ENCODE peak calls at places on chromosomes 16 and 17, in eight cellular contexts. One of them, this sample, is unnamed.

GRCh38 chr17:72089453-72089987 is 31.3 kb upstream of the SOX9 start:
- DNase-seq in activated CD8-positive, alpha-beta memory T cell treated with anti-CD3 and anti-CD28 coated beads for 48 hours: no peak
- DNase-seq in heart right ventricle: no peak
- DNase-seq in stimulated activated CD8-positive, alpha-beta memory T cell treated with anti-CD3 and anti-CD28 coated beads, Interleukin-15, amount 100 ng/mL, for 1 hour: no peak
- DNase-seq in H4: no peak
- DNase-seq in NCI-H1436: no peak
- DNase-seq in fibroblast of the conjunctiva: no peak
- DNase-seq in iris pigment epithelial cell: no peak
- DNase-seq in this sample: no peak

GRCh38 chr17:4947411-4948165 is 742 bp downstream of the PFN1 start:
- DNase-seq in activated CD8-positive, alpha-beta memory T cell treated with anti-CD3 and anti-CD28 coated beads for 48 hours: peak
- DNase-seq in heart right ventricle: peak
- DNase-seq in stimulated activated CD8-positive, alpha-beta memory T cell treated with anti-CD3 and anti-CD28 coated beads, Interleukin-15, amount 100 ng/mL, for 1 hour: peak
- DNase-seq in H4: peak
- DNase-seq in NCI-H1436: peak
- DNase-seq in fibroblast of the conjunctiva: no peak
- DNase-seq in iris pigment epithelial cell: peak
- DNase-seq in this sample: peak

GRCh38 chr17:7856081-7856791 is 1.1 kb downstream of the NAA38 start:
- DNase-seq in activated CD8-positive, alpha-beta memory T cell treated with anti-CD3 and anti-CD28 coated beads for 48 hours: no peak
- DNase-seq in heart right ventricle: peak
- DNase-seq in stimulated activated CD8-positive, alpha-beta memory T cell treated with anti-CD3 and anti-CD28 coated beads, Interleukin-15, amount 100 ng/mL, for 1 hour: no peak
- DNase-seq in H4: no peak
- DNase-seq in NCI-H1436: peak
- DNase-seq in fibroblast of the conjunctiva: no peak
- DNase-seq in iris pigment epithelial cell: peak
- DNase-seq in this sample: peak

GRCh38 chr17:57135748-57136342 is 50.8 kb downstream of the AKAP1 start:
- DNase-seq in activated CD8-positive, alpha-beta memory T cell treated with anti-CD3 and anti-CD28 coated beads for 48 hours: no peak
- DNase-seq in heart right ventricle: no peak
- DNase-seq in stimulated activated CD8-positive, alpha-beta memory T cell treated with anti-CD3 and anti-CD28 coated beads, Interleukin-15, amount 100 ng/mL, for 1 hour: no peak
- DNase-seq in H4: no peak
- DNase-seq in NCI-H1436: peak
- DNase-seq in fibroblast of the conjunctiva: no peak
- DNase-seq in iris pigment epithelial cell: no peak
- DNase-seq in this sample: no peak

GRCh38 chr16:88686062-88686438 is 257 bp downstream of the SNAI3 start:
- DNase-seq in activated CD8-positive, alpha-beta memory T cell treated with anti-CD3 and anti-CD28 coated beads for 48 hours: no peak
- DNase-seq in heart right ventricle: peak
- DNase-seq in stimulated activated CD8-positive, alpha-beta memory T cell treated with anti-CD3 and anti-CD28 coated beads, Interleukin-15, amount 100 ng/mL, for 1 hour: no peak
- DNase-seq in H4: no peak
- DNase-seq in NCI-H1436: peak
- DNase-seq in fibroblast of the conjunctiva: no peak
- DNase-seq in iris pigment epithelial cell: no peak
- DNase-seq in this sample: no peak

GRCh38 chr17:76535788-76536510 is 1.6 kb downstream of the CYGB start:
- DNase-seq in activated CD8-positive, alpha-beta memory T cell treated with anti-CD3 and anti-CD28 coated beads for 48 hours: no peak
- DNase-seq in heart right ventricle: no peak
- DNase-seq in stimulated activated CD8-positive, alpha-beta memory T cell treated with anti-CD3 and anti-CD28 coated beads, Interleukin-15, amount 100 ng/mL, for 1 hour: no peak
- DNase-seq in H4: no peak
- DNase-seq in NCI-H1436: no peak
- DNase-seq in fibroblast of the conjunctiva: no peak
- DNase-seq in iris pigment epithelial cell: no peak
- DNase-seq in this sample: no peak

GRCh38 chr17:56499799-56500388 is 93.6 kb upstream of the NOG start:
- DNase-seq in activated CD8-positive, alpha-beta memory T cell treated with anti-CD3 and anti-CD28 coated beads for 48 hours: no peak
- DNase-seq in heart right ventricle: no peak
- DNase-seq in stimulated activated CD8-positive, alpha-beta memory T cell treated with anti-CD3 and anti-CD28 coated beads, Interleukin-15, amount 100 ng/mL, for 1 hour: no peak
- DNase-seq in H4: no peak
- DNase-seq in NCI-H1436: no peak
- DNase-seq in fibroblast of the conjunctiva: peak
- DNase-seq in iris pigment epithelial cell: peak
- DNase-seq in this sample: no peak

GRCh38 chr16:55001931-55002330 is 71.3 kb downstream of the IRX5 start:
- DNase-seq in activated CD8-positive, alpha-beta memory T cell treated with anti-CD3 and anti-CD28 coated beads for 48 hours: no peak
- DNase-seq in heart right ventricle: no peak
- DNase-seq in stimulated activated CD8-positive, alpha-beta memory T cell treated with anti-CD3 and anti-CD28 coated beads, Interleukin-15, amount 100 ng/mL, for 1 hour: no peak
- DNase-seq in H4: no peak
- DNase-seq in NCI-H1436: no peak
- DNase-seq in fibroblast of the conjunctiva: no peak
- DNase-seq in iris pigment epithelial cell: no peak
- DNase-seq in this sample: no peak

GRCh38 chr17:61168506-61168905 is 231.1 kb upstream of the TBX2 start:
- DNase-seq in activated CD8-positive, alpha-beta memory T cell treated with anti-CD3 and anti-CD28 coated beads for 48 hours: no peak
- DNase-seq in heart right ventricle: no peak
- DNase-seq in stimulated activated CD8-positive, alpha-beta memory T cell treated with anti-CD3 and anti-CD28 coated beads, Interleukin-15, amount 100 ng/mL, for 1 hour: no peak
- DNase-seq in H4: no peak
- DNase-seq in NCI-H1436: no peak
- DNase-seq in fibroblast of the conjunctiva: no peak
- DNase-seq in iris pigment epithelial cell: peak
- DNase-seq in this sample: peak

GRCh38 chr16:397736-398332 is 835 bp downstream of the NME4 start:
- DNase-seq in activated CD8-positive, alpha-beta memory T cell treated with anti-CD3 and anti-CD28 coated beads for 48 hours: no peak
- DNase-seq in heart right ventricle: peak
- DNase-seq in stimulated activated CD8-positive, alpha-beta memory T cell treated with anti-CD3 and anti-CD28 coated beads, Interleukin-15, amount 100 ng/mL, for 1 hour: no peak
- DNase-seq in H4: no peak
- DNase-seq in NCI-H1436: no peak
- DNase-seq in fibroblast of the conjunctiva: no peak
- DNase-seq in iris pigment epithelial cell: peak
- DNase-seq in this sample: peak

GRCh38 chr17:33267279-33267790 is 25.8 kb downstream of the ASIC2 start:
- DNase-seq in activated CD8-positive, alpha-beta memory T cell treated with anti-CD3 and anti-CD28 coated beads for 48 hours: no peak
- DNase-seq in heart right ventricle: no peak
- DNase-seq in stimulated activated CD8-positive, alpha-beta memory T cell treated with anti-CD3 and anti-CD28 coated beads, Interleukin-15, amount 100 ng/mL, for 1 hour: no peak
- DNase-seq in H4: peak
- DNase-seq in NCI-H1436: no peak
- DNase-seq in fibroblast of the conjunctiva: peak
- DNase-seq in iris pigment epithelial cell: peak
- DNase-seq in this sample: no peak

GRCh38 chr16:64951681-64952080 is 170.2 kb downstream of the CDH11 start:
- DNase-seq in activated CD8-positive, alpha-beta memory T cell treated with anti-CD3 and anti-CD28 coated beads for 48 hours: no peak
- DNase-seq in heart right ventricle: no peak
- DNase-seq in stimulated activated CD8-positive, alpha-beta memory T cell treated with anti-CD3 and anti-CD28 coated beads, Interleukin-15, amount 100 ng/mL, for 1 hour: no peak
- DNase-seq in H4: no peak
- DNase-seq in NCI-H1436: no peak
- DNase-seq in fibroblast of the conjunctiva: no peak
- DNase-seq in iris pigment epithelial cell: no peak
- DNase-seq in this sample: no peak

GRCh38 chr16:17076121-17076757 is 394.5 kb downstream of the XYLT1 start:
- DNase-seq in activated CD8-positive, alpha-beta memory T cell treated with anti-CD3 and anti-CD28 coated beads for 48 hours: no peak
- DNase-seq in heart right ventricle: no peak
- DNase-seq in stimulated activated CD8-positive, alpha-beta memory T cell treated with anti-CD3 and anti-CD28 coated beads, Interleukin-15, amount 100 ng/mL, for 1 hour: no peak
- DNase-seq in H4: no peak
- DNase-seq in NCI-H1436: no peak
- DNase-seq in fibroblast of the conjunctiva: no peak
- DNase-seq in iris pigment epithelial cell: no peak
- DNase-seq in this sample: no peak

GRCh38 chr16:31421587-31421986 is 6.6 kb downstream of the COX6A2 start:
- DNase-seq in activated CD8-positive, alpha-beta memory T cell treated with anti-CD3 and anti-CD28 coated beads for 48 hours: no peak
- DNase-seq in heart right ventricle: no peak
- DNase-seq in stimulated activated CD8-positive, alpha-beta memory T cell treated with anti-CD3 and anti-CD28 coated beads, Interleukin-15, amount 100 ng/mL, for 1 hour: no peak
- DNase-seq in H4: no peak
- DNase-seq in NCI-H1436: no peak
- DNase-seq in fibroblast of the conjunctiva: no peak
- DNase-seq in iris pigment epithelial cell: no peak
- DNase-seq in this sample: no peak

This sample was measured in adrenal gland.